ENCODE peak calls at places on chromosomes 12 and 14, in nine cellular contexts. M is ascending aorta, S is PC-9, V is AG04450, D is fibroblast of lung, K is cardiac muscle cell, O is mammary epithelial cell, N is psoas muscle, J is thoracic aorta. L is an unnamed sample.
A peak's percentile ranks its signal among the peaks of the same experiment; 100 is the strongest.

GRCh38 chr14:34496679-34497513 is 34.9 kb upstream of the SPTSSA start:
- DNase-seq in N (peak; percentile 90), D (peak; percentile 100), V (peak; percentile 98), M (peak; percentile 90), K (no peak), O (peak; percentile 98), S (peak; percentile 70), J (peak; percentile 41), L (no peak)

GRCh38 chr12:68231707-68232106 is 6.1 kb upstream of the IL26 start:
- DNase-seq in V (no peak), N (no peak), O (no peak), M (no peak), D (no peak), J (no peak), K (no peak), S (no peak), L (no peak)

GRCh38 chr12:64633940-64634337 is 23.6 kb downstream of the RASSF3 start:
- DNase-seq in N (no peak), D (peak; percentile 75), O (peak; percentile 69), V (no peak), M (peak; percentile 84), J (no peak), K (no peak), S (peak; percentile 46), L (no peak)

GRCh38 chr12:111063296-111064026 is 143.1 kb upstream of the MYL2 start:
- DNase-seq in S (no peak), J (no peak), N (no peak), O (no peak), V (no peak), D (peak; percentile 62), K (no peak), M (no peak), L (peak; percentile 12)

GRCh38 chr14:90778468-90779255 is 37.6 kb downstream of the TTC7B start:
- DNase-seq in N (no peak), V (no peak), J (no peak), S (no peak), K (no peak), O (no peak), M (peak; percentile 56), D (no peak), L (no peak)

GRCh38 chr12:20194171-20194570 is 174.2 kb upstream of the PDE3A start:
- DNase-seq in S (no peak), M (no peak), D (peak; percentile 27), J (no peak), O (no peak), N (no peak), V (no peak), K (peak; percentile 51), L (no peak)

GRCh38 chr12:113396828-113397496 is 6.7 kb downstream of the SDS start:
- DNase-seq in N (no peak), J (no peak), S (no peak), D (no peak), O (no peak), M (no peak), K (no peak), V (no peak), L (no peak)

GRCh38 chr14:50000215-50001145 is 107.6 kb downstream of the ARF6 start:
- DNase-seq in O (peak; percentile 87), N (peak; percentile 83), M (peak; percentile 90), V (no peak), D (peak; percentile 94), J (no peak), K (peak; percentile 88), S (no peak), L (peak; percentile 87)

GRCh38 chr12:105467710-105468366 is 137.3 kb downstream of the C12orf75 start:
- DNase-seq in O (no peak), M (no peak), K (no peak), S (no peak), J (no peak), D (no peak), N (no peak), V (no peak), L (no peak)

GRCh38 chr12:76790564-76791552 is 26.9 kb downstream of the ZDHHC17 start:
- DNase-seq in D (no peak), M (no peak), V (no peak), O (no peak), N (no peak), K (peak; percentile 22), J (no peak), S (no peak), L (peak; percentile 3)

GRCh38 chr14:29144598-29144997 is 378.0 kb downstream of the FOXG1 start:
- DNase-seq in S (no peak), N (no peak), K (no peak), V (peak; percentile 94), D (peak; percentile 93), J (no peak), M (no peak), O (no peak), L (no peak)

GRCh38 chr12:34333337-34333736 is 311.0 kb downstream of the ALG10 start:
- DNase-seq in S (no peak), K (no peak), M (no peak), V (no peak), J (no peak), D (no peak), N (no peak), O (no peak), L (no peak)

GRCh38 chr14:104935026-104935650 is 10.5 kb downstream of the PLD4 start:
- DNase-seq in V (no peak), S (no peak), M (peak; percentile 50), K (no peak), O (peak; percentile 8), N (no peak), D (no peak), J (no peak), L (no peak)

GRCh38 chr14:49820176-49820575 is 32.4 kb downstream of the NEMF start:
- DNase-seq in D (no peak), M (no peak), O (no peak), K (no peak), N (no peak), S (no peak), V (no peak), J (no peak), L (no peak)

GRCh38 chr14:34302654-34303053 is 159.4 kb downstream of the SPTSSA start:
- DNase-seq in M (no peak), O (no peak), V (no peak), J (no peak), K (no peak), N (no peak), S (no peak), D (peak; percentile 30), L (no peak)

GRCh38 chr12:22254450-22254849 is 80.1 kb downstream of the ST8SIA1 start:
- DNase-seq in O (no peak), V (no peak), N (no peak), S (no peak), K (no peak), D (no peak), J (no peak), M (no peak), L (no peak)

DNA sequence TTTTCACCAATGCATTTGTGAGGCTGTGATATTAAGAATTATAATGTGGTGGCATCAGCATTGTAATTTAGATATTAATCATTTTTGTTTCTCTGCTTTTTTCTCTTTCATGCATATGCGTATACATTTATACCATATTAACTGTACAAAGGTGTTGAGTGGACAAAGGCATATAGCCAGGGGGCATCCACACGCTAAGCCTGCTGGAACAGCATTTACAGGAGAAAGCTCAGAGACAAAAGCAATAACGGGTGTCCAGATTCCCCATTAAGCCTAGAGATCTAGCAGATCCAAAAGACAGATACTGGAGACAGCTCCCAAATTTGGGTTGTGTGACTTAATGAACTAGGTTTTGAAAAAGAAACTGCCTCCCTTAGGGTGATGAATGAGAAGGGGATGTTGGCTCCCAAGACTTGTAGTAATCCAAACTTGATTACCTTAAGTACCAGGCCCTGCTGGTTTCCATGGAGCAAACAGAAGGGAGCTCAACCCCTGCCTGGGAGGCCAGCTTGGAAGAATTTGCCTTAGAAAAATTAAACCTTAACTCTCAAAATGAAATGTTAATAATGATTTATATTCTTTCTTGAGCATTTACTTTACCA is 181.9 kb downstream of the SLC6A15 start:
- DNase-seq in J (no peak), S (no peak), D (no peak), K (no peak), N (no peak), O (no peak), M (no peak), V (no peak), L (no peak)
- H3K27ac ChIP-seq in J (no peak overlapping the region), S (no peak overlapping the region), D (no peak overlapping the region), K (no peak overlapping the region), N (no peak overlapping the region), O (no peak overlapping the region), M (no peak overlapping the region), V (no peak overlapping the region), L (no peak overlapping the region)

GRCh38 chr14:19941668-19942067 is 11.0 kb downstream of the OR4K1 start:
- DNase-seq in J (no peak), N (no peak), S (no peak), K (no peak), V (no peak), D (no peak), O (no peak), M (no peak), L (no peak)
- H3K9me3 ChIP-seq in J (no peaks in the 10 kb centered on the region), N (no peaks in the 10 kb centered on the region), S (no peaks in the 10 kb centered on the region), K (peaks cover 6% of the 10 kb centered on the region), V (peaks cover 9% of the 10 kb centered on the region), D (no peaks in the 10 kb centered on the region), O (peaks cover 21% of the 10 kb centered on the region), M (no peaks in the 10 kb centered on the region), L (no peaks in the 10 kb centered on the region)

DNA sequence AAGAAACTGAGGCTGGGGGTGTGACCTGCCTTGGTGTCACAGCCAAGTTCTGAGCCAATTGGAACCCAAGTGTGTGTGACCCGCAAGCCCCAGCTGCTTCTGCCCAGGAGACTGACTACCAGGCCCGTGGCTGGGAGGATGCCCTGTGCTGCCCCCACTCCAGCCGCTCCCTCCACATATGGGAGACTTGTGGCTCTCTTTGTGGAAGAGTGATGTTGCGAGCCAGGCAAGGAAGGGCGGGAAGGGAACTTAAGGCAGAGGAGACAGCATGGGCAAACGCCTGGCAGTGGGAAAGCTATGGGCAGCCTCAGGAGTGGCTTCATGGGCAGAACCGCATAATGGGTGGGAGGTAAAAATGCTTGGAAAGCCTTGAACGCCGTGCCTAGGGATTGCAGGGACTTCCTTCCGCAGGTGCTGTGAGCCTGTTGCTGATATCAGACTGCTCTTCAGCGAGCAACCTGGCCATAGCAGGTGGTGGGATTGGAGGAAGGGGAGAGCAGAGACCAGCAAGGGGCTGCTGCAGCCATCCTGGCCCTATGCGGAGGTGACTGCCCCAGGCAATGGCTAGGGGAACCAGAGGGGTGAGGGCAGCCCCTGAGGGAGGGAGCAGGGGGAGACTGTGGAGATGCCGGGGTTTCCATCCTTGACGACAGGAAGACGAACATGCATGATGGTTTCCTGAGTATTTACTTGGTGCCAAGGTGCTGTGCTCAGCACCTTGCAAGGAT is 115.7 kb downstream of the LGMN start:
- DNase-seq in V (no peak), K (no peak), O (no peak), J (no peak), M (no peak), D (no peak), S (no peak), N (no peak), L (no peak)
- H3K4me3 ChIP-seq in V (no peak overlapping the region), K (no peak overlapping the region), O (no peak overlapping the region), J (no peak overlapping the region), M (no peak overlapping the region), D (no peak overlapping the region), S (no peak overlapping the region), N (no peak overlapping the region), L (no peak overlapping the region)

DNA sequence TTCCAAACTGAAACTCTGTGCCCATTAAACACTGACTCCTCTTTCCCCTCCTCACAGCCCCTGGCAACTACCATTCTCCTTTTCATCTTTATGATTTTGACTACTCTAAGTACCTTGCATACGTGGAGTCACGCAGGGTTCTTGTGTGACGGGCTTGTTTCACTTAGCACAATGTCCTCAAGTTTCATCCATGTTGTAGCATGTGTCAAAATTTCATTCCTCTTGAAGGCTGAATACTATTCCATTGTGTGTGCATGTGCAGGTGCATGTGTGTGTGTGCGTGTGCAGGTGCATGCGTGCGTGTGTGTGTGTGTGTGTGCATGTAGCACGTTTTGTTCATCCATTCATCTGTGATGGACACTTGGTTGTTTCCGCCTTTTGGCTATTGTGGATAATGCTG is 106.1 kb downstream of the ZFP36L1 start:
- DNase-seq in O (no peak), M (no peak), S (no peak), V (no peak), J (no peak), D (no peak), N (no peak), K (no peak), L (no peak)
- H3K27ac ChIP-seq in O (peak overlapping the region; percentile 96), M (no peak overlapping the region), S (peak overlapping the region; percentile 90), V (no peak overlapping the region), J (no peak overlapping the region), D (no peak overlapping the region), N (no peak overlapping the region), K (no peak overlapping the region), L (peak overlapping the region; percentile 100)

L was measured in SK-N-MC.